ENCODE peak calls at places on chromosomes 5 and 9, in four cellular contexts. V is astrocyte, P is fibroblast of lung, I is GM23338. Q is an unnamed sample. For H3K79me2, the result is how much of the 10 kb centered on the place peaks cover.

GRCh38 chr5:172031894-172032461 is 25.5 kb upstream of the FBXW11 start:
- DNase-seq in V (no peak), P (no peak), I (no peak), Q (no peak)

GRCh38 chr5:132095077-132095744 is 21.6 kb downstream of the CSF2 start:
- DNase-seq in V (no peak), P (no peak), I (no peak), Q (no peak)

GRCh38 chr9:95341262-95342011 is 23.9 kb upstream of the FANCC start:
- DNase-seq in V (no peak), P (peak), I (peak), Q (peak)

GRCh38 chr5:138754699-138755057 is 1.5 kb downstream of the CTNNA1 start:
- DNase-seq in V (peak), P (peak), I (no peak), Q (peak)

GRCh38 chr9:4366649-4367330 is 66.9 kb upstream of the GLIS3 start:
- DNase-seq in V (peak), P (peak), I (peak), Q (peak)

GRCh38 chr5:109102291-109102690 is 307.5 kb downstream of the PJA2 start:
- DNase-seq in V (peak), P (peak), I (no peak), Q (peak)

GRCh38 chr5:154084255-154084654 is 45.5 kb downstream of the MFAP3 start:
- DNase-seq in V (no peak), P (no peak), I (no peak), Q (no peak)

GRCh38 chr5:36944024-36944423 is 67.5 kb downstream of the NIPBL start:
- DNase-seq in V (no peak), P (no peak), I (no peak), Q (no peak)

GRCh38 chr9:128870128-128870940 is 11.4 kb downstream of the KYAT1 start:
- DNase-seq in V (no peak), P (no peak), I (no peak), Q (no peak)

GRCh38 chr5:102603670-102604069 is 104.9 kb upstream of the SLCO6A1 start:
- DNase-seq in V (no peak), P (no peak), I (peak), Q (no peak)

GRCh38 chr5:136023935-136024645 is 4.7 kb upstream of the TGFBI start:
- DNase-seq in V (peak), P (peak), I (no peak), Q (peak)

GRCh38 chr5:80225954-80226353 is 29.9 kb downstream of the SERINC5 start:
- DNase-seq in V (no peak), P (no peak), I (no peak), Q (no peak)

GRCh38 chr5:141501805-141502204 is 12.9 kb downstream of the PCDHGC5 start:
- DNase-seq in V (no peak), P (no peak), I (no peak), Q (no peak)
- H3K79me2 ChIP-seq in V (under half), P (under half), I (under half), Q (under half)

DNA sequence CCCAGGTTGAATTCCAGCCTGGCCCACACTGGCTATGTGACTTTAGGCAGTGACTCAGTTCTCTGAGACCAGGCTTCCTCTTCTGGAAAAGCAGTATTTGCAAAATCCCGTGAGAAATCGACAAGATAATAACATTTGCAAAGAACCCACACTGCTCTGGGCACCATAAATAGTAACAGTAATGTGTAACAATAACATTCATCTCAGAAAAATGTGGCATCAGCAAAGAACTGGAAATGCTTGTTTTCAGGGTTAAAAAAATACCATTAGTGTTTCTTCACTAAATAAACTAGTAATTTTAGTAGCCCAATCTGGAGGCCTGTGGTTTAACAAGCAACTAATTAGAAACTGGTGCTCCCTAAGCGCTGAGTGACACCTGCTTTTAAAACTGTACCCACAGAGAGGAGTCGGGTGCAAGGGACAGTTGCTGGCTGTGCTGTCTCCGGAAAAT is 148.3 kb downstream of the TTLL11 start:
- DNase-seq in V (peak), P (peak), I (no peak), Q (peak)
- H3K4me2 ChIP-seq in V (peak), P (no peak), I (no peak), Q (peak)

GRCh38 chr5:66015296-66015960 is 89.1 kb downstream of the ERBIN start:
- DNase-seq in V (no peak), P (no peak), I (no peak), Q (no peak)
- H3K79me2 ChIP-seq in V (under half), P (under half), I (under half), Q (half or more)

GRCh38 chr5:159179556-159180305 is 29.6 kb downstream of the RNF145 start:
- DNase-seq in V (no peak), P (no peak), I (no peak), Q (no peak)
- H3K4me2 ChIP-seq in V (peak), P (peak), I (no peak), Q (peak)

DNA sequence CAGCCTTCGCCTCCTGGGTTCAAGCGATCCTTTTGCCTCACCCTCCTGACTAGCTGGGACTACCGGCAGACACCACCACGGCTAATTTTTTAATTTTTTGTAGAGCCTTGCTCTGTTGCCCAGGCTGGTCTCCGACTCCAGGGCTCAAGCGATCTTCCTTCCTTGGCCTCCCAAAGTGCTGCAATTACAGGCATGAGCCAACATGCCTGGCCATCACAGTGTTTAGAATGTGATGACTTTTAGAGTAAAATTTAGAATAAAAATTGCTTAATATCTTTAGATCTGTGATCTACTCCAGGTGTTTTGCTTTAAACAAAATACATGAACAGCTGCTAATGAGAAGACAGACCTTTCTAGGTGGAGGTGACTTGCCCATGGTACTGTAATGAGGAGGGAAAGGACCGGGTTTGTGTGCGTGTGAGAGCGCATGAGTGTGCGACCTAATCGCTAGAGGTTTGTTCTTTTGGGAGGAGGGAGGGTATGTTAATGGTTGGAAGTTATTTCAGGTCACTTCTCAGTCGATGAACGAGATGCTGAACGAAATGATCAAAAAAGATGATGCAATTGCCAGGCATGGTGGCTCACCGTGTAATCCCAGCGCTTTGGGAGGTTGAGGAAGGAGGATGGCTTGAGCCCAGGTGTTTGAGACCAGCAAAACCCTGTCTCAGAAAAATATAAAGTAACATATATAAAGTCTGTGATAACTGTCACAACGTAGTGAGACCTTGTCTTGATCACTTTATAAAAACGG is 2.0 kb downstream of the CNOT6 start:
- DNase-seq in V (no peak), P (no peak), I (no peak), Q (no peak)
- H3K79me2 ChIP-seq in V (half or more), P (half or more), I (half or more), Q (half or more)

DNA sequence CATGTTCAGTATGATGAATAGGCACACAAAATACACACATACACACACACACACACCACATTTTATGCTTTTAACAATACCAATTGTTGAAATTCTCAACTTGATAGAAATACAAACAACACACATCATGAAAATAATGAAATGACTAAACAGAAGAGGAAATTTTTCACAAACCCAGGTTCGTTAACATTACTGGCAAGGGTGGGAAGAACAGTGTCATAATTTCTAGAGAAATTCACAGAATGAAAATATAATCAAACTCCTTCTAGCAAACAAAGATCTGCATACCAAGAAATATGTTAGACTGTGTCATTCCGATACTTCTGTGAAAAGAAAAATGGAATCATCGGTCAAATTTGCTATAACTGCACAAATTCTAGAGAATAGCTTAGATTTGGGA is 41.9 kb downstream of the ST8SIA4 start:
- DNase-seq in V (no peak), P (no peak), I (no peak), Q (no peak)
- H3K4me2 ChIP-seq in V (no peak), P (no peak), I (no peak), Q (no peak)

GRCh38 chr9:131657456-131657855 is 82.4 kb downstream of the RAPGEF1 start:
- DNase-seq in V (no peak), P (no peak), I (no peak), Q (no peak)
- H3K79me2 ChIP-seq in V (under half), P (under half), I (half or more), Q (half or more)

GRCh38 chr5:176596689-176597416 is 13.1 kb downstream of the GPRIN1 start:
- DNase-seq in V (no peak), P (no peak), I (peak), Q (peak)
- H3K4me2 ChIP-seq in V (peak), P (peak), I (peak), Q (no peak)